ENCODE peak calls at places on chromosomes 4 and X, in six cellular contexts. M is upper lobe of right lung; N is T-helper 2 cell; O is stimulated activated CD4-positive, alpha-beta T cell treated with anti-CD3 and anti-CD28 coated beads, Interleukin-2, amount 100 ng/mL, for 48 hours; P is GM23248; U is thyroid gland. V is an unnamed sample.

GRCh38 chrX:55907968-55908607 is 190.5 kb downstream of the RRAGB start:
- DNase-seq in P (peak), N (peak), M (peak), O (peak), U (peak), V (peak)

GRCh38 chr4:78058591-78059523 is 1.7 kb downstream of the FRAS1 start:
- DNase-seq in M (peak), U (peak), P (peak), N (no peak), O (no peak), V (peak)

GRCh38 chr4:3371038-3371437 is 70.7 kb upstream of the HGFAC start:
- DNase-seq in O (no peak), U (no peak), M (no peak), N (no peak), P (peak), V (no peak)

GRCh38 chr4:6298035-6298434 is 28.4 kb downstream of the WFS1 start:
- DNase-seq in O (no peak), N (no peak), M (no peak), P (no peak), U (no peak), V (no peak)

GRCh38 chrX:111597967-111598366 is 83.0 kb upstream of the ALG13 start:
- DNase-seq in P (no peak), O (no peak), M (no peak), U (no peak), N (no peak), V (no peak)

GRCh38 chr4:151013491-151013890 is 1.6 kb downstream of the LRBA start:
- DNase-seq in N (no peak), M (no peak), P (peak), U (no peak), O (no peak), V (no peak)

GRCh38 chrX:136600059-136600458 is 47.9 kb upstream of the CD40LG start:
- DNase-seq in P (no peak), M (no peak), U (no peak), N (no peak), O (no peak), V (no peak)

GRCh38 chr4:8912089-8912455 is 40.4 kb upstream of the HMX1 start:
- DNase-seq in M (peak), P (no peak), O (no peak), N (no peak), U (no peak), V (no peak)

GRCh38 chrX:125810856-125811255 is 355.2 kb downstream of the DCAF12L2 start:
- DNase-seq in N (no peak), U (no peak), P (no peak), M (no peak), O (no peak), V (no peak)

GRCh38 chr4:122921971-122922876 is at the start of gene NUDT6:
- DNase-seq in O (no peak), P (peak), M (peak), N (no peak), U (peak), V (peak)

GRCh38 chrX:71111141-71111843 is at the start of gene IL2RG:
- DNase-seq in P (no peak), M (no peak), O (peak), N (peak), U (no peak), V (no peak)

GRCh38 chr4:186019264-186019663 is 49.7 kb upstream of the TLR3 start:
- DNase-seq in U (peak), M (no peak), N (no peak), O (no peak), P (no peak), V (no peak)

GRCh38 chr4:186037692-186038658 is 31.0 kb upstream of the TLR3 start:
- DNase-seq in M (no peak), O (peak), P (peak), U (peak), N (no peak), V (peak)

GRCh38 chr4:69054578-69055200 is 41.6 kb upstream of the UGT2B7 start:
- DNase-seq in U (no peak), P (peak), N (no peak), O (no peak), M (no peak), V (peak)

GRCh38 chr4:45569619-45570018 is 554.2 kb downstream of the GABRG1 start:
- DNase-seq in M (no peak), U (no peak), P (no peak), O (no peak), N (no peak), V (no peak)

V was measured in EL.